ENCODE peak calls at places on chromosome 4, in five cellular contexts. V is transverse colon, M is IMR-90, C is suprapubic skin, J is H54. S is an unnamed sample.

GRCh38 chr4:37317104-37317643 is 72.6 kb downstream of the NWD2 start:
- DNase-seq in V (no peak), M (no peak), C (no peak), J (no peak), S (no peak)

GRCh38 chr4:175246941-175247340 is 328.8 kb downstream of the ADAM29 start:
- DNase-seq in V (no peak), M (peak; percentile 21), C (no peak), J (no peak), S (no peak)

GRCh38 chr4:15756361-15756861 is 21.7 kb upstream of the CD38 start:
- DNase-seq in V (peak; percentile 20), M (peak; percentile 26), C (no peak), J (no peak), S (no peak)

GRCh38 chr4:128682942-128683666 is 126.4 kb upstream of the JADE1 start:
- DNase-seq in V (no peak), M (no peak), C (no peak), J (no peak), S (no peak)

GRCh38 chr4:41609851-41610250 is 71.9 kb downstream of the LIMCH1 start:
- DNase-seq in V (no peak), M (no peak), C (no peak), J (no peak), S (no peak)

GRCh38 chr4:56874166-56874565 is 33.5 kb upstream of the REST start:
- DNase-seq in V (peak; percentile 56), M (no peak), C (no peak), J (no peak), S (no peak)

GRCh38 chr4:48780867-48781219 is 764 bp upstream of the FRYL start:
- DNase-seq in V (peak; percentile 60), M (peak; percentile 43), C (no peak), J (no peak), S (peak; percentile 55)

GRCh38 chr4:88822034-88822433 is 124.4 kb upstream of the NAP1L5 start:
- DNase-seq in V (no peak), M (no peak), C (no peak), J (no peak), S (no peak)

GRCh38 chr4:140308366-140309123 is 64.9 kb upstream of the SCOC start:
- DNase-seq in V (peak; percentile 21), M (peak; percentile 98), C (no peak), J (no peak), S (peak; percentile 77)

GRCh38 chr4:617644-618330 is 7.6 kb upstream of the PDE6B start:
- DNase-seq in V (no peak), M (no peak), C (peak; percentile 37), J (no peak), S (no peak)

GRCh38 chr4:7693711-7694110 is 245.9 kb downstream of the AFAP1 start:
- DNase-seq in V (no peak), M (no peak), C (no peak), J (no peak), S (no peak)

GRCh38 chr4:170127758-170128157 is 38.0 kb upstream of the AADAT start:
- DNase-seq in V (no peak), M (no peak), C (no peak), J (no peak), S (no peak)

GRCh38 chr4:72567821-72568620 is 1.0 kb downstream of the ADAMTS3 start:
- DNase-seq in V (peak; percentile 32), M (peak; percentile 77), C (peak; percentile 85), J (peak; percentile 40), S (peak; percentile 57)

GRCh38 chr4:178293601-178294000 is 851.4 kb upstream of the AGA start:
- DNase-seq in V (no peak), M (no peak), C (no peak), J (no peak), S (no peak)

GRCh38 chr4:171007618-171008390 is 805.4 kb upstream of the GALNTL6 start:
- DNase-seq in V (no peak), M (no peak), C (no peak), J (no peak), S (no peak)

GRCh38 chr4:37243722-37244582 is 591 bp upstream of the NWD2 start:
- DNase-seq in V (peak; percentile 12), M (no peak), C (no peak), J (no peak), S (no peak)

GRCh38 chr4:125728568-125728967 is 413.8 kb downstream of the FAT4 start:
- DNase-seq in V (no peak), M (peak; percentile 98), C (no peak), J (peak; percentile 7), S (no peak)

GRCh38 chr4:130563185-130563890 is 1467.4 kb downstream of the C4orf33 start:
- DNase-seq in V (no peak), M (peak; percentile 72), C (no peak), J (peak; percentile 21), S (peak; percentile 23)

GRCh38 chr4:185033950-185034349 is 15.7 kb downstream of the HELT start:
- DNase-seq in V (no peak), M (no peak), C (no peak), J (no peak), S (no peak)

GRCh38 chr4:140198942-140199341 is 45.0 kb upstream of the MAML3 start:
- DNase-seq in V (no peak), M (no peak), C (no peak), J (no peak), S (no peak)

DNA sequence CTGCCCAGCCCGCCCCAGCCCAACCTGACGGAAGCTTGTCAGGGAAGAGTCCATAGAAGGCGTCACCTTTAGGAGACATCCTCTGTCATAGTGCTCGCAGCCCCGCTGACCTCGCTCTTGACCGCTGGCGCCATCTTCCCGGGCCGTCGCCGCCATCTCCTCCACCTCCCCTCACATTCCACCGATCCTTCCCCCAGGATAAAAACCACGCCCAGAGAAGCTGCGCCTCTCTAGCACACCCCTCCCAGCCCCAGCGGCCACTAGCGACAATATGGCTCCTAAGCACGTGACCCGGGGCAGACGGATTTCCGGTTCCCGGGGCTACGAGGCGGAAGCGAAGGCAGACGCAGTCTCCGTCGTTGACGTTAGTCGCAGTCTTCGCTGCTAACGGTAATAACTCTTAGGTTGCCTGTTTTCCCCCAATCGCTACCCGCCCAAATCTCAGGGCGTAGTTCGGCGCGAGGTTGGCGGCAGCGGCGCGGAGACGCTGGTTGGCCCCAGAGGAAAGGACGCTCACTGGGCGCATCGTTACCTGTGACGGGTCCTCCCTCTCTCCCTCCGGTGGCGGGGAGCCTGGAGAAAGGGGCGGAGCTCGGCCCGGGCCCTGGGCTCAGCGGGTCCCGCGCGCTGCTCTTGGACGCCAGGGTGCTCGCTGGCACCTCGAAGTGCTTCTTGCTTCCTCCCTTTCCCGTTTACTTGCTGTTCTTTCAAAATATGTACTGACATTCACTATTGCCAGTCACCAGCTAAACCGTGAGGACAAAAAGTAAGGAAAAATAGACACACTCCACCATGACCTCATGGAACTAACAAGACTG is at the start of the genes RCHY1 and THAP6:
- DNase-seq in V (peak; percentile 97), M (peak; percentile 93), C (peak; percentile 97), J (peak; percentile 41), S (peak; percentile 96)
- TF ChIP-seq POLR2A in V (peak; percentile 95), M (peak; percentile 93), C (peak; percentile 47), J (peak; percentile 85), S (no peak)

DNA sequence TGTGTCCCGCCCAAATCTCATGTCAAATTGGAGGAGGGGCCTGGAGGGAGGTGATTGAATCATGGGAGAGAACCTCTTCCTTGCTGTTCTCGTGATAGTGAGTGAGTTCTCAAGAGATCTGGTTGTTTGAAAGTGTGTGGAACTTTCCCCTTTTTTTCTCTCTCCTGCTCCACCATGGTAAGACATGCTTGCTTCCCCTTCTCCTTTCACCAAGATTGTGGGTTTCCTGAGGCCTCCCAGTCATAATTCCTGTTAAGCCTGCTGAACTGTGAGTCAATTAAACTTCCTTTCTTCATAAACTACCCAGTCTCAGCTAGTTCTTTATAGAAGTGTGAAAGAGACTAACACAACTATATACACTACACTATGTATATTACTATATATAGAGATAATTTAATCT is 697.8 kb upstream of the HS3ST1 start:
- DNase-seq in V (no peak), M (no peak), C (no peak), J (no peak), S (no peak)
- TF ChIP-seq POLR2A in V (no peak), M (no peak), C (no peak), J (no peak), S (no peak)

GRCh38 chr4:6647169-6647568 is 6.7 kb downstream of the MRFAP1 start:
- DNase-seq in V (no peak), M (no peak), C (peak; percentile 6), J (no peak), S (no peak)
- TF ChIP-seq POLR2A in V (no peak), M (no peak), C (no peak), J (no peak), S (no peak)

DNA sequence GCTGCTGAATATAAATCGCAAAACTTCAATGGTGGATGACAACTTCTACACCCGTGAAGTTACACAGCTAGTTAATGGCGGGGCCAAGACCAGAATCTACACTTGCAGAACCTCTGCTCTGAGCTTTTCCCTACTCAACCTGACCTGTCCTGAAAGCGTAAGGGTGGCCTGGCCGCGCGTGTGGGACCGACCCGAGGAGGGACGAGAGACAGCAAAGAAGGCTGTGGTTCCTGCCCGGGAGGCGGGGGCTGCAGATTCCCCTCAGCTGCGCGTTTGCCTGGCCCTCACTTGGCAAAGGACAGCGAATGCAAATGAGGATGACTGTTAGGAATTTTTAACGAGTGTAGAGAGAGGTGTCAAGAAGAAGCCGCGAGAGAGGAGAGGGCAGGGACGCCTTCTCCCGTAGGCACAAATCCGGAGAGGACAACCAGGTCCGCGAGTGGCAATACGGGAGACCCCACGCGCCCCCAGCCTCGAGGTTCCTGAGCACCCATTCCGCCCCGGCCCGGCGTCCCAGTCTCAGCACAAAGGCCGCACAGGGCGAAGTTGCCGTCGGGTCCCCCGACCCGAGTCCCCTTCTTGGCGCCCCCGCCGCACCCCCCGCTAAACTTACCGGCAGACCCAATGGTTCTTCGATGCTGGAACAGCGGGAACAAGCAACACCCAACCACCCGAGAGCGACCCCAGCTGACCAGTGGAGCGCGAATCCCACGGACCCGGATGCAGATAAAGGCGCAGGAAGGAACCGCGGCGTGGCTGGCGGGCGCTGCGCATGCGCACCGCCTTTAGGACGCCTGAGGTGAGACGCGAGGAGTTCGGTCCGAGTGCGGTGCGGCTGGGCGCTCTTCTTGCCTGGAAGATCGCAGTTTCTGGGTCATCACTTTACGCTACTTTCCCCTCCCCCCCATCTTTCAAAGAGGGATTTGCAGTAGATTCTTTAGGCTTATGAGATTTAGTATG is at the start of gene GNPDA2:
- DNase-seq in V (peak; percentile 90), M (peak; percentile 89), C (peak; percentile 93), J (peak; percentile 57), S (peak; percentile 95)
- TF ChIP-seq POLR2A in V (peak; percentile 39), M (no peak), C (no peak), J (peak; percentile 83), S (peak; percentile 65)

GRCh38 chr4:69881173-69881773 is 21.3 kb upstream of the SULT1E1 start:
- DNase-seq in V (peak; percentile 17), M (peak; percentile 44), C (no peak), J (no peak), S (no peak)
- TF ChIP-seq POLR2A in V (no peak), M (no peak), C (no peak), J (no peak), S (no peak)

GRCh38 chr4:102344955-102345794 is at the start of gene SLC39A8:
- DNase-seq in V (peak; percentile 93), M (peak; percentile 44), C (peak; percentile 93), J (peak; percentile 64), S (peak; percentile 85)
- TF ChIP-seq POLR2A in V (peak; percentile 85), M (no peak), C (no peak), J (peak; percentile 28), S (peak; percentile 46)

GRCh38 chr4:2937146-2937857 is 25.9 kb downstream of the NOP14 start:
- DNase-seq in V (peak; percentile 4), M (no peak), C (peak; percentile 82), J (no peak), S (no peak)
- TF ChIP-seq POLR2A in V (no peak), M (no peak), C (no peak), J (no peak), S (no peak)

S was measured in heart left ventricle.